ENCODE peak calls at places on chromosome 13, in six cellular contexts. T, H, R, Z, N and I are unnamed samples.

GRCh38 chr13:25827986-25828385 is 223.8 kb downstream of the SHISA2 start:
- DNase-seq in T (no peak), H (no peak), R (no peak), Z (peak; percentile 58), N (no peak), I (no peak)

GRCh38 chr13:97252735-97253134 is 30.6 kb downstream of the MBNL2 start:
- DNase-seq in T (no peak), H (no peak), R (no peak), Z (no peak), N (no peak), I (no peak)

GRCh38 chr13:47623862-47624261 is 377.2 kb downstream of the SUCLA2 start:
- DNase-seq in T (no peak), H (no peak), R (no peak), Z (no peak), N (no peak), I (no peak)

GRCh38 chr13:57137631-57138030 is 3.1 kb upstream of the PRR20A start:
- DNase-seq in T (no peak), H (no peak), R (no peak), Z (no peak), N (no peak), I (no peak)

GRCh38 chr13:26867451-26868067 is 107.0 kb upstream of the GPR12 start:
- DNase-seq in T (no peak), H (peak; percentile 2), R (no peak), Z (peak; percentile 4), N (no peak), I (no peak)

GRCh38 chr13:76992548-76993001 is 694 bp downstream of the CLN5 start:
- DNase-seq in T (peak; percentile 52), H (peak; percentile 5), R (no peak), Z (no peak), N (peak; percentile 12), I (no peak)

GRCh38 chr13:89465366-89465765 is 1794.2 kb downstream of the SLITRK5 start:
- DNase-seq in T (no peak), H (no peak), R (no peak), Z (no peak), N (no peak), I (no peak)

GRCh38 chr13:38045278-38046048 is 175.9 kb upstream of the TRPC4 start:
- DNase-seq in T (no peak), H (no peak), R (no peak), Z (peak; percentile 2), N (no peak), I (no peak)

GRCh38 chr13:111480503-111480902 is 160.1 kb downstream of the TEX29 start:
- DNase-seq in T (peak; percentile 15), H (no peak), R (no peak), Z (no peak), N (no peak), I (no peak)